ENCODE peak calls at places on chromosomes 1 and 21, in four cellular contexts. Z, M, V and C are unnamed samples.

GRCh38 chr1:200367841-200368534 is 41.8 kb downstream of the ZNF281 start:
- DNase-seq in Z (no peak), M (no peak), V (no peak), C (no peak)

GRCh38 chr1:185409763-185410528 is 92.9 kb upstream of the IVNS1ABP start:
- DNase-seq in Z (no peak), M (no peak), V (no peak), C (no peak)

GRCh38 chr1:241212624-241213023 is 144.4 kb downstream of the RGS7 start:
- DNase-seq in Z (no peak), M (no peak), V (no peak), C (no peak)

GRCh38 chr1:54477153-54477561 is 70.9 kb upstream of the ACOT11 start:
- DNase-seq in Z (no peak), M (no peak), V (no peak), C (no peak)

GRCh38 chr1:33060579-33061083 is 20.3 kb upstream of the AZIN2 start:
- DNase-seq in Z (no peak), M (no peak), V (no peak), C (no peak)

GRCh38 chr1:46486432-46487015 is 3.1 kb upstream of the DMBX1 start:
- DNase-seq in Z (no peak), M (no peak), V (no peak), C (no peak)

GRCh38 chr1:33895396-33895795 is 31.5 kb downstream of the HMGB4 start:
- DNase-seq in Z (no peak), M (no peak), V (no peak), C (no peak)

GRCh38 chr1:189970331-189971230 is 507.1 kb downstream of the BRINP3 start:
- DNase-seq in Z (no peak), M (no peak), V (no peak), C (no peak)

GRCh38 chr1:110265186-110265585 is 55.1 kb downstream of the KCNC4 start:
- DNase-seq in Z (no peak), M (no peak), V (no peak), C (no peak)

GRCh38 chr1:29674625-29675326 is 438.5 kb downstream of the PTPRU start:
- DNase-seq in Z (no peak), M (no peak), V (no peak), C (no peak)

GRCh38 chr1:204232530-204232929 is 18.7 kb upstream of the GOLT1A start:
- DNase-seq in Z (no peak), M (no peak), V (no peak), C (no peak)

GRCh38 chr1:6888268-6888667 is 103.0 kb downstream of the CAMTA1 start:
- DNase-seq in Z (no peak), M (no peak), V (no peak), C (no peak)

GRCh38 chr1:31181515-31182343 is 58.0 kb downstream of the NKAIN1 start:
- DNase-seq in Z (peak), M (peak), V (no peak), C (peak)

GRCh38 chr1:170221031-170221430 is 75.3 kb downstream of the NTMT2 start:
- DNase-seq in Z (no peak), M (no peak), V (no peak), C (no peak)
- TF ChIP-seq TEAD4 in Z (no peak), M (no peak), V (no peak), C (no peak)

DNA sequence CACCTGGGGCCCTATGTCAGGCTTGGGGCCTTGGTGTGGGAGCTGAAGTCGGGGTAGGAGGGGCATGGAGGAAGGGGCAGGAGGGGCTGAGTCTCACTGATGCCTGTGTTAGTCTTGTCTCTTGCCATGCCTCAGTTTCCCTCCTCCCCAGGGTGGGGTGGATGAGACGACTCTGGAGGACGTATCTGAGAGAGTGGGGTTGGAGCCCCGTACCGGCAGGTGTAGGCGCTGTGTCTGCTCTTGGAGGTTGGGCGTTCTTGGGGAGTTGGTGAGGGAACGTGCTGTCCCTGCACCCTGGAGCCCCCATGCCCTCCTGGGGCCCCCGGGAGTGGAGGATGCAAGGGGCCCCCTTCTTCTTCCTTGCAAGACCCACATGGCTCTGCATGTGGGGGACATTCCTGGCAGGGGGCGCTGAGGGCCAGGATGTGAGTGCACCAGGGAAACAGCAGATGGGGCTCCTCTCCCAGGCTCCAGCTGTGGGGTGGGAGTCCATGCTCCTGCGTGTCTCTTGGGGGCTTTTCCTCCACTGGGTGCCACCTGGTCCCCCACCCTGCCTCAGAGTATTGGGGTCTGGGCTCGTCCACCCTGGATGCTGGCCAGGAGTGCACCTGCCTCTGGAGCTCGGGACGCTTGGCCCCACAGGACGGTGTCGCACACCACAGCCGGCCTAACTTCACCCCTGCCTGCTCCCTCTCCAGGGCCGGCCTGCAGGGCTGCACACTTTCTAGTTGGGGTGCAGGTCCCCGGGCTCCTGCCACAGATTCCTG is 1.4 kb upstream of the TNFRSF14 start:
- DNase-seq in Z (peak), M (peak), V (no peak), C (peak)
- TF ChIP-seq TEAD4 in Z (no peak), M (no peak), V (no peak), C (no peak)

DNA sequence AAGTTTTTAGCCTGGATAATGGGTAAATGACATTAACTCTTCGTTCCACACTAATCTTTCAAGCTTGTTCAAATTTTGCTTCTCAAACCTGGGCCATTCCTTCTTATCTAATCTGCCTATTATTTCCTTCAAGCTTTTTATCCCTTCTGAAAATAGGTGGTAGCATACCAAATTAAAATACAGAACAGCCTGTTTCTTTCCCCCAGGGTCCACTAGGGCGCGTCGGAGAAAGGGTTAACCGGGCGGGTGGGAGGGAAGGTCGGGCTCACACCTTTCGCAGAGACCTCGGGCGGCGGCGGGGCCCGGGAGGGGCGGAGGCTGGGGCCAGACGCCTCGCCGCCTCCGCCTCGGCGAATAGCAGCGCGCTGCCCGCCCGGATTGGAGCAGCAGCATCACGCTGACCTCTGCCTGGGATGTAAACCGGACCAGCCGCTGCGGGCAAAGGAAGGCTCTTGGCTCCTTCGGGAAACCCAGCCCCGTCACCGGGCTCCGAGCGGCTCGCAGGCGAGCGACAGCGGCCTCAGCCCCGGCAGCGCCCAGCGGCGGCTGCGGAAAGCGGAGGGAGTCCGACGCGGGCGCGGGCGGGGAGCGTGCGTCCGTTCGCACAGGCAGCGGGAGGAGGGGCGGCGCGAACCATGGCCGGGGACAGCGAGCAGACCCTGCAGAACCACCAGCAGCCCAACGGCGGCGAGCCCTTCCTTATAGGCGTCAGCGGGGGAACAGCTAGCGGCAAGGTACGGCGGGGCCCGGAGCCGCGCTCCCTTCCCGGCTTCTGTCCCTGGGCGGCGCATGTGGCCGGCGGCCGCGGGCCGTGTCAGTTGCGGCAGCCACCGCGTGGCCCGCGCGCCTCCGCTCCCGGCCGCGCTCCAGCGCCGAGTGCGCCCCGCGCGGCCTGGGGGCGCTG is at the start of gene UCK2:
- DNase-seq in Z (peak), M (peak), V (peak), C (peak)
- TF ChIP-seq TEAD4 in Z (no peak), M (no peak), V (no peak), C (no peak)

GRCh38 chr1:218674280-218674773 is 329.2 kb downstream of the TGFB2 start:
- DNase-seq in Z (no peak), M (no peak), V (peak), C (peak)

GRCh38 chr1:218669431-218669830 is 324.3 kb downstream of the TGFB2 start:
- DNase-seq in Z (no peak), M (no peak), V (no peak), C (no peak)

GRCh38 chr1:218670875-218671274 is 325.7 kb downstream of the TGFB2 start:
- DNase-seq in Z (no peak), M (no peak), V (no peak), C (no peak)

GRCh38 chr1:218673170-218673569 is 328.0 kb downstream of the TGFB2 start:
- DNase-seq in Z (no peak), M (no peak), V (no peak), C (no peak)

GRCh38 chr1:218671573-218671972 is 326.4 kb downstream of the TGFB2 start:
- DNase-seq in Z (no peak), M (peak), V (no peak), C (no peak)
- TF ChIP-seq TEAD4 in Z (no peak), M (no peak), V (no peak), C (no peak)

DNA sequence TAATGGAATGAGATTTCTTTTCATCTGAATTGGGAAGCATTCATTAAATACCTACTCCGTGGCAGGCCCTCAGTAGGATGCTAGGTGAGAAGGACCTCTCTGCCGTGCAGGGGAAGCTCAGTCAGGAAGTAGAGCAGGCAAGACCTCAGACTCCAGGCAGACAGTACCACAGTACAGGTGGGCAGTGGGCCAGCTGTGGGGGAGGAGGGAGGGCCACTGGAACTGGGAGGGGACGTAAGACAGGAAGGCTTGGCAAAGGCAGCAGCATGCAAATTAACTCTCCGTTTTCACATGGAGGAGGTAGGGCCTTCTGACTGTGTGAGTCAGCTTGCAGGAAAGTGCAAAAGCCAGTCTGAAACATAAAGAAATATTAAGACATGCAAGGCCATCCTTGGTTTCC is 157.8 kb downstream of the TRIM33 start:
- DNase-seq in Z (peak), M (peak), V (no peak), C (no peak)
- TF ChIP-seq TEAD4 in Z (no peak), M (no peak), V (no peak), C (no peak)

GRCh38 chr1:56437959-56438358 is 141.4 kb downstream of the PLPP3 start:
- DNase-seq in Z (no peak), M (no peak), V (no peak), C (no peak)
- TF ChIP-seq TEAD4 in Z (no peak), M (no peak), V (no peak), C (no peak)

GRCh38 chr21:15966216-15966615 is 236.4 kb downstream of the USP25 start:
- DNase-seq in Z (no peak), M (peak), V (no peak), C (no peak)
- TF ChIP-seq TEAD4 in Z (no peak), M (no peak), V (no peak), C (no peak)

DNA sequence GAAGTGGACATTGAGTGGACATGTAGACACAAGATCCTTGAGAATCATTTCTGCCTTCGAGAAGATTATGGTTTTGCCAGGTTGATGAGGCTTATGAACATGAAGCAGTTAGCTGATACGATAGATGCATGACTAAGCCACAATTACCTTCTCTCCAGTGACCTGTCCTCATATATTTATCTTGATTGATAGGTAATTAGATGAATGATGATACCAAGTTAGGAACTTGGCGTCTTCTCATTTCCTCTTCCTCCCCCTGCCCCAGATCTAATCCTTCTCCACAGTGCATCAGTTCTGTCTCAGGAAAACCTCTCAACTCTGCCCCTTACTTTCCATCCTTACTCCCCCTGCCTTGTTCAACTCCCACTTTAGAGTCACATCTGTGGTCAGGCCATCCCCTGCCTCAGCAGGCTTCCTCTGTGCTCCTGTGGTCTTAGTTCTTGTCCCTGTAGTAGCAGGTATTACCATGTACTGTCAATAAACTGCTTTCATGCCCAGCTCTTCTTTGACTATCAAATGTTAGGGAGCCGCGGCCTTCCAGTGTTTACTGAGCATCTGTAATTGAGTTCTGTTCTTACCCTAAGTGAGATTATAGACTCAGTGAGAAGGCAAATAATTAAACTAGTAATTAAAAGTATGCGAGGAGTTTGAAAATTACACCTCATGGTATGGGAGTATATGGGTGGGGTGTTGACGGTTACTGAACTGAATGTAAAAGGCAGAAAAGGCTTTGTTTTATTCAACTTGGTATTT is 5.1 kb downstream of the ST6GALNAC3 start:
- DNase-seq in Z (no peak), M (no peak), V (no peak), C (no peak)
- TF ChIP-seq TEAD4 in Z (no peak), M (no peak), V (no peak), C (no peak)

GRCh38 chr1:211876849-211877248 is 46.3 kb upstream of the LPGAT1 start:
- DNase-seq in Z (no peak), M (no peak), V (no peak), C (no peak)
- TF ChIP-seq TEAD4 in Z (no peak), M (no peak), V (no peak), C (no peak)